ENCODE peak calls at places on chromosome 17, in eight cellular contexts. Q, G, K, R, P, T, N and Z are unnamed samples.

GRCh38 chr17:38702900-38703741 is 2.0 kb upstream of the MLLT6 start:
- DNase-seq in N (no peak), G (no peak), P (no peak), T (no peak), Q (peak), K (peak), R (no peak), Z (no peak)

GRCh38 chr17:42783062-42783777 is 2.8 kb downstream of the WNK4 start:
- DNase-seq in R (no peak), T (no peak), P (no peak), Q (no peak), K (no peak), G (peak), N (no peak), Z (no peak)

GRCh38 chr17:80261895-80262279 is 1.2 kb downstream of the RNF213 start:
- DNase-seq in K (no peak), T (no peak), Q (no peak), R (no peak), P (no peak), G (no peak), N (no peak), Z (no peak)

GRCh38 chr17:28001149-28001548 is 41.3 kb upstream of the NLK start:
- DNase-seq in G (no peak), T (no peak), K (no peak), Q (no peak), N (no peak), P (no peak), R (no peak), Z (no peak)

GRCh38 chr17:2218426-2218825 is 85.2 kb downstream of the SMG6 start:
- DNase-seq in N (no peak), K (no peak), Q (no peak), R (no peak), P (no peak), T (no peak), G (no peak), Z (no peak)

GRCh38 chr17:55635253-55635766 is 87.4 kb downstream of the TMEM100 start:
- DNase-seq in R (no peak), Q (no peak), P (no peak), T (no peak), N (no peak), K (no peak), G (peak), Z (no peak)

GRCh38 chr17:73433501-73433900 is 121.7 kb upstream of the CDC42EP4 start:
- DNase-seq in Q (no peak), N (no peak), R (no peak), G (no peak), T (no peak), K (no peak), P (no peak), Z (no peak)

GRCh38 chr17:6041261-6041660 is 28.9 kb upstream of the WSCD1 start:
- DNase-seq in G (no peak), N (no peak), Q (no peak), K (no peak), T (no peak), R (no peak), P (no peak), Z (no peak)

GRCh38 chr17:8956521-8956920 is 9.0 kb downstream of the PIK3R5 start:
- DNase-seq in T (no peak), R (no peak), Q (no peak), N (no peak), P (no peak), K (no peak), G (no peak), Z (no peak)

GRCh38 chr17:50129303-50129945 is 536 bp downstream of the SAMD14 start:
- DNase-seq in R (no peak), K (peak), Q (no peak), G (peak), N (no peak), P (peak), T (peak), Z (no peak)

GRCh38 chr17:16442594-16443389 is 27.4 kb downstream of the TRPV2 start:
- DNase-seq in N (no peak), P (no peak), R (no peak), G (peak), T (no peak), K (peak), Q (no peak), Z (no peak)

GRCh38 chr17:75753514-75754377 is 11.2 kb downstream of the GALK1 start:
- DNase-seq in N (no peak), T (peak), R (peak), Q (peak), P (peak), G (peak), K (peak), Z (peak)

GRCh38 chr17:68782829-68783228 is 172.4 kb downstream of the ABCA8 start:
- DNase-seq in T (no peak), P (no peak), N (no peak), R (no peak), G (peak), Q (no peak), K (no peak), Z (no peak)